ENCODE peak calls at places on chromosomes 12 and 14, in eight cellular contexts. J is aorta, Q is left lung, M is tibial artery, T is right cardiac atrium, V is pancreas, C is iPS DF 6.9, E is fibroblast of lung. P is an unnamed sample.

GRCh38 chr12:51817027-51817953 is 31.2 kb downstream of the FIGNL2 start:
- DNase-seq in V (no peak), E (no peak), Q (no peak), T (no peak), C (no peak), J (no peak), M (no peak), P (no peak)

GRCh38 chr12:81162725-81163124 is 84.8 kb downstream of the ACSS3 start:
- DNase-seq in E (no peak), M (no peak), V (no peak), J (no peak), C (no peak), T (no peak), Q (no peak), P (no peak)

GRCh38 chr12:39272934-39273770 is 169.8 kb downstream of the KIF21A start:
- DNase-seq in V (no peak), M (no peak), C (peak; percentile 22), Q (no peak), J (no peak), T (no peak), E (peak; percentile 41), P (peak; percentile 4)

GRCh38 chr12:28130234-28130624 is 60.0 kb upstream of the CCDC91 start:
- DNase-seq in J (no peak), C (no peak), T (no peak), V (no peak), E (no peak), M (no peak), Q (no peak), P (no peak)

GRCh38 chr14:70585221-70585620 is 15.2 kb downstream of the MED6 start:
- DNase-seq in E (no peak), J (no peak), Q (no peak), T (no peak), M (no peak), V (no peak), C (no peak), P (no peak)

GRCh38 chr12:126191037-126191891 is 1126.0 kb downstream of the AACS start:
- DNase-seq in Q (peak; percentile 82), T (peak; percentile 43), M (no peak), C (peak; percentile 25), E (no peak), V (peak; percentile 90), J (no peak), P (peak; percentile 52)

GRCh38 chr12:124916370-124917134 is 2.1 kb upstream of the UBC start:
- DNase-seq in M (peak; percentile 92), J (peak; percentile 88), Q (no peak), T (no peak), V (no peak), C (no peak), E (peak; percentile 95), P (peak; percentile 76)

GRCh38 chr14:103581954-103582703 is 19.4 kb downstream of the COA8 start:
- DNase-seq in C (no peak), T (no peak), J (no peak), M (no peak), V (peak; percentile 56), E (no peak), Q (no peak), P (no peak)

GRCh38 chr14:95199298-95199983 is 42.1 kb upstream of the DICER1 start:
- DNase-seq in J (no peak), E (no peak), V (no peak), C (no peak), Q (no peak), T (no peak), M (no peak), P (no peak)

GRCh38 chr14:95507174-95507573 is 9.3 kb downstream of the SYNE3 start:
- DNase-seq in Q (peak; percentile 80), J (peak; percentile 85), V (no peak), T (peak; percentile 85), E (peak; percentile 92), M (peak; percentile 90), C (no peak), P (peak; percentile 47)

DNA sequence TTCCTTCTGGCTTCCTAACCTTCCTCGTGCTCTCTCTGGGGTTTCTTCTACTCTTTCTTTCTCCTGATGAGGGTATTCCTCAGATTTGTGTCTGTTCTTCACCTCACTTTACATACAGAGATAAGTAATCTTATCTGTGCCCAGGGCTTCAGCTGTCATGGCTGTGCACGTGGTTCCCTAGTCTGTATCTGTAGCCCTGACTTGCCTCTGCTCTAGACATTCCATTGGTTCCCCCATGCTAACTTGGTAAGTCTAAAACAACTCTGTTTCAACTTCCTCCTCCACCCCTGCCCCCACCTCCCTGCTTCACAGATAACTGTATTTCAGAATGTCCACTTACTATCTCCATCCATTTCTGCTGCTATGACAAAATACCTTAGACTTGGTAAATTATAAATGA is 10.8 kb downstream of the DIP2B start:
- DNase-seq in M (no peak), J (no peak), T (no peak), E (no peak), Q (no peak), V (no peak), C (no peak), P (no peak)
- H3K27ac ChIP-seq in M (no peak overlapping the region), J (no peak overlapping the region), T (no peak overlapping the region), E (no peak overlapping the region), Q (no peak overlapping the region), V (no peak overlapping the region), C (no peak overlapping the region), P (peak overlapping the region; percentile 26)

DNA sequence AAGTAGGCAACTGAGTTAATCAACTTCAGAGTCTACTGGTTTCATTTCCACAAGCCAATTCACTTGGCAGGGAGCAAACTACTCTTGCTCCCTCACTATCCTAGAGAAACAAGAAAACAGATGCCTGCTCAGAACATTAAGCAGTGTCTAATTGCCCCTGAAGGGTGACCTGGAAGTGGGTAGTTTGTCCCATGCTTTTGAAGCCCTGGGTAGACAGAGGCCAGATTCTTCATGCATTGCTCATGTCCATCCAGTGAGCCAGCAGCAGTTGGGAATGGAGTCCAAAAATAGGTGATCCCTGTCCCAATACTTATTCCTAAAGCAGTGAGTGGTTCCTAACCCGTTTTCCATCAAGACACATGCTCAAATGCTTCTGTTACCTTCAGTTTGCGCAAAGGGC is 48.8 kb downstream of the BICDL1 start:
- DNase-seq in J (no peak), C (no peak), T (no peak), E (no peak), V (no peak), M (no peak), Q (no peak), P (no peak)
- H3K4me3 ChIP-seq in J (no peak overlapping the region), C (no peak overlapping the region), T (no peak overlapping the region), E (no peak overlapping the region), V (no peak overlapping the region), M (no peak overlapping the region), Q (no peak overlapping the region), P (no peak overlapping the region)

GRCh38 chr12:111368684-111369495 is at the start of gene PHETA1:
- DNase-seq in J (peak; percentile 97), V (peak; percentile 97), M (peak; percentile 97), C (peak; percentile 60), Q (peak; percentile 96), E (peak; percentile 83), T (peak; percentile 98), P (peak; percentile 86)
- H3K27ac ChIP-seq in J (peak within 1 kb of the TSS; percentile 5), V (peak within 1 kb of the TSS; percentile 76), M (peak within 1 kb of the TSS; percentile 55), C (no peak within 1 kb of the TSS), Q (peak within 1 kb of the TSS; percentile 4), E (peak within 1 kb of the TSS; percentile 34), T (peak within 1 kb of the TSS; percentile 28), P (no peak within 1 kb of the TSS)

DNA sequence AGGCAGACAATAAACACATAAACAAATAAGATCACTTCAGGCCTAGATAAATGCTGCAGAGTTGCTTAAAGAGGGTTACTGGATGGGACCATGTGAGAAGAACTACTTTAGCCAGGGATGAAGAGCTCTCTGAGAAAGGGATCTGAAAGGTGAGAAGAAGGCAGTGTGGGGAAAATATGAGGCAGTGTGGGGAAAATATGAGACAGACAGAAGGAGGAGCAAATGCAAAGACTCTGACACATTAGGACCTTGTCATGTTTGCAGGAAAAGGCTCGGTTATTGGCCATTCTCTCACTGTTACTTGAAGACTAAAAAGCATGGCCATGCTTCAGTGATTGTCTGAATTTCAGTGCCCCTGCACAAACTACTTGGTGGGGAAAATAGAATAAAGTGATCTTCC is 22.7 kb upstream of the TRIM9 start:
- DNase-seq in J (no peak), Q (no peak), E (no peak), T (no peak), C (no peak), M (no peak), V (no peak), P (no peak)
- H3K4me3 ChIP-seq in J (no peak overlapping the region), Q (no peak overlapping the region), E (no peak overlapping the region), T (no peak overlapping the region), C (no peak overlapping the region), M (no peak overlapping the region), V (no peak overlapping the region), P (no peak overlapping the region)

P was measured in dorsolateral prefrontal cortex.